ENCODE peak calls at places on chromosomes 5 and 9, in five cellular contexts. S, E, D, J and N are unnamed samples.

GRCh38 chr9:89328064-89328463 is 9.8 kb downstream of the SECISBP2 start:
- DNase-seq in D (no peak), J (no peak), E (no peak), S (no peak), N (no peak)

GRCh38 chr5:122611401-122611800 is 163.5 kb upstream of the SNX2 start:
- DNase-seq in E (no peak), S (no peak), D (no peak), J (no peak), N (no peak)

GRCh38 chr9:135612437-135612836 is 26.9 kb downstream of the GLT6D1 start:
- DNase-seq in J (no peak), E (peak; percentile 85), D (no peak), S (no peak), N (no peak)

GRCh38 chr5:172361566-172362238 is 78.1 kb upstream of the UBTD2 start:
- DNase-seq in D (peak; percentile 18), E (peak; percentile 92), S (no peak), J (no peak), N (no peak)

GRCh38 chr9:104970588-104970987 is 42.6 kb upstream of the ABCA1 start:
- DNase-seq in S (no peak), E (no peak), J (no peak), D (no peak), N (no peak)

GRCh38 chr9:86700601-86701000 is 246.7 kb downstream of the GAS1 start:
- DNase-seq in E (no peak), J (no peak), S (no peak), D (no peak), N (no peak)

GRCh38 chr9:99138424-99139284 is 33.7 kb downstream of the TGFBR1 start:
- DNase-seq in E (no peak), S (no peak), D (no peak), J (no peak), N (no peak)

GRCh38 chr9:73869261-73869660 is 627.9 kb upstream of the RORB start:
- DNase-seq in J (no peak), S (no peak), D (no peak), E (no peak), N (peak; percentile 81)

GRCh38 chr9:89791754-89792153 is 186.9 kb downstream of the GADD45G start:
- DNase-seq in E (no peak), S (no peak), J (no peak), D (no peak), N (no peak)

GRCh38 chr5:102958481-102959011 is 161.4 kb downstream of the GIN1 start:
- DNase-seq in J (no peak), D (no peak), S (no peak), E (no peak), N (peak; percentile 54)

GRCh38 chr5:21862986-21863385 is 990.2 kb downstream of the CDH12 start:
- DNase-seq in J (no peak), D (no peak), E (no peak), S (no peak), N (no peak)

GRCh38 chr5:55234171-55234700 is 828 bp upstream of the CCNO start:
- DNase-seq in E (peak; percentile 81), D (no peak), J (peak; percentile 69), S (no peak), N (no peak)

GRCh38 chr9:93823245-93824072 is 131.7 kb downstream of the BARX1 start:
- DNase-seq in J (peak; percentile 9), S (no peak), E (peak; percentile 34), D (no peak), N (no peak)

GRCh38 chr9:98886691-98887229 is 56.9 kb upstream of the COL15A1 start:
- DNase-seq in J (no peak), D (no peak), E (no peak), S (no peak), N (no peak)

GRCh38 chr5:50968296-50969206 is 302.1 kb downstream of the PARP8 start:
- DNase-seq in D (no peak), E (peak; percentile 80), S (no peak), J (no peak), N (no peak)

GRCh38 chr9:115262477-115262876 is 144.5 kb upstream of the TNC start:
- DNase-seq in S (no peak), J (peak; percentile 92), D (peak; percentile 68), E (no peak), N (peak; percentile 7)

GRCh38 chr5:6419340-6419852 is 29.3 kb upstream of the UBE2QL1 start:
- DNase-seq in E (no peak), S (no peak), J (no peak), D (no peak), N (peak; percentile 18)

GRCh38 chr5:172700686-172701324 is 59.7 kb downstream of the NEURL1B start:
- DNase-seq in J (no peak), D (no peak), E (peak; percentile 30), S (peak; percentile 35), N (no peak)

GRCh38 chr5:180806351-180807011 is 3.9 kb upstream of the MGAT1 start:
- DNase-seq in D (no peak), E (peak; percentile 53), J (no peak), S (no peak), N (no peak)

GRCh38 chr5:78615697-78616096 is 32.9 kb downstream of the LHFPL2 start:
- DNase-seq in E (no peak), J (no peak), S (no peak), D (peak; percentile 29), N (no peak)

GRCh38 chr9:83964973-83965349 is 15.1 kb downstream of the HNRNPK start:
- DNase-seq in E (peak; percentile 64), D (no peak), J (no peak), S (no peak), N (no peak)

GRCh38 chr5:38373733-38374132 is 115.4 kb downstream of the EGFLAM start:
- DNase-seq in S (no peak), D (no peak), E (no peak), J (no peak), N (no peak)

GRCh38 chr9:34651876-34652602 is at the start of gene IL11RA:
- DNase-seq in E (peak; percentile 96), S (peak; percentile 83), J (peak; percentile 95), D (peak; percentile 89), N (peak; percentile 60)

GRCh38 chr5:173789031-173789920 is 98.9 kb upstream of the CPEB4 start:
- DNase-seq in D (no peak), E (peak; percentile 92), J (peak; percentile 83), S (no peak), N (no peak)

GRCh38 chr9:73009649-73010288 is 56.9 kb upstream of the ALDH1A1 start:
- DNase-seq in E (no peak), D (no peak), J (no peak), S (no peak), N (no peak)

GRCh38 chr5:113292535-113292934 is 142.3 kb downstream of the TSSK1B start:
- DNase-seq in D (no peak), S (no peak), E (no peak), J (no peak), N (no peak)

GRCh38 chr5:113293613-113294340 is 141.0 kb downstream of the TSSK1B start:
- DNase-seq in D (no peak), E (peak; percentile 70), J (no peak), S (no peak), N (no peak)

GRCh38 chr5:113293068-113293571 is 141.7 kb downstream of the TSSK1B start:
- DNase-seq in D (no peak), S (no peak), E (peak; percentile 72), J (no peak), N (no peak)

GRCh38 chr5:113295111-113295539 is 139.7 kb downstream of the TSSK1B start:
- DNase-seq in D (no peak), J (no peak), S (no peak), E (no peak), N (no peak)

GRCh38 chr5:113294341-113295110 is 140.3 kb downstream of the TSSK1B start:
- DNase-seq in E (peak; percentile 97), J (peak; percentile 77), S (peak; percentile 92), D (peak; percentile 51), N (no peak)
- TF ChIP-seq CTCF in E (no peak), J (no peak), S (no peak), D (peak; percentile 13), N (peak; percentile 40)

GRCh38 chr9:124505006-124505900 is 1.9 kb downstream of the NR5A1 start:
- DNase-seq in S (peak; percentile 72), D (no peak), E (peak; percentile 92), J (no peak), N (no peak)
- H3K4me3 ChIP-seq in S (peak overlapping the region; percentile 45), D (peak overlapping the region; percentile 41), E (no peak overlapping the region), J (peak overlapping the region; percentile 27), N (no peak overlapping the region)

GRCh38 chr5:81755320-81755719 is 4.4 kb upstream of the SSBP2 start:
- DNase-seq in S (no peak), J (no peak), E (peak; percentile 88), D (peak; percentile 80), N (peak; percentile 48)
- TF ChIP-seq CTCF in S (no peak), J (no peak), E (no peak), D (no peak), N (no peak)

DNA sequence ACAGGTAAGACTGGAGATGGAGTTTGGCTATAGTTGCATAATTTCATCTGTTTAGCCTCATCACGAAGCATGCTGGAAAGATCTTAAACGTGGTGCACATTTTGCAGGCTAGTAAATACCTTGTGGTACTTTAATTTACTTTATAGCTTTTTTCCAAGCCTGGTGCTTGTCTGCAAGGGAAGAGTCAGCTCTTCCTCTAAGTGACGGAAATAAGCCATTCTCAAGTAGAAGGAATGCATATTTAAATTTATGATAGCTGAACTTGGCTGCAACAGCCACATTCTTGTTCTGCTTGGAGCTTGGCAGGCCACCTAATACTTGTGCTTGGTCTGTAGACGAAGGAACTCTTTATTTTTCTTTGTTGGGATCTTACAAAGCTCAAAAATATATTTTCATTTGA is 188.0 kb upstream of the PIK3R1 start:
- DNase-seq in S (no peak), E (peak; percentile 76), J (no peak), D (no peak), N (no peak)
- H3K4me3 ChIP-seq in S (no peak overlapping the region), E (peak overlapping the region; percentile 4), J (no peak overlapping the region), D (no peak overlapping the region), N (no peak overlapping the region)

GRCh38 chr9:20622330-20623020 is at the start of gene MLLT3:
- DNase-seq in J (peak; percentile 96), S (peak; percentile 99), E (peak; percentile 99), D (peak; percentile 96), N (peak; percentile 8)

GRCh38 chr9:20623748-20624124 is 1.4 kb upstream of the MLLT3 start:
- DNase-seq in E (no peak), J (no peak), D (peak; percentile 8), S (no peak), N (no peak)

GRCh38 chr9:20623021-20623747 is 885 bp upstream of the MLLT3 start:
- DNase-seq in J (peak; percentile 57), D (peak; percentile 14), E (no peak), S (peak; percentile 87), N (no peak)

GRCh38 chr9:20624201-20625002 is 2.1 kb upstream of the MLLT3 start:
- DNase-seq in J (no peak), E (peak; percentile 83), D (peak; percentile 62), S (peak; percentile 70), N (peak; percentile 15)

DNA sequence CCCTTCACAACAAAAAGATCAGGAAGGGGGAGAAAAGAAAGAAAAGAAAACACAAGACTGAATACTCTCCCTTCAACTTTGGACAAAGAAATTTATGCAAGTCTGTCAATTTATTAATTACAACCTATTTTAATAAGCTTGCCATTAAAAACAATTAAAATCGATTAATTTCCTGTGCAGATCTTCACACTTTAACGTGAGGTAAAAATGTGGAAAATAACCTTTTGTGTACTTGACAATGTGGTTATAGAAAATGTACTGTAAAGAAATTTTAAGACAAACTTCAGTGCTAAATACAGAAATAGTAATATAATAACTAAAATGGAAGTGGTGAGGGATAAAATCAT is 2.7 kb upstream of the MLLT3 start:
- DNase-seq in J (no peak), D (no peak), E (no peak), S (no peak), N (no peak)
- TF ChIP-seq CTCF in J (no peak), D (no peak), E (no peak), S (no peak), N (peak; percentile 30)